ENCODE peak calls at places on chromosomes 4 and X, in eight cellular contexts. P is activated CD8-positive, alpha-beta memory T cell treated with anti-CD3 and anti-CD28 coated beads for 48 hours; A is hepatocyte; O is C1 segment of cervical spinal cord; D is brain microvascular endothelial cell; T is HAP-1; I is astrocyte of the hippocampus; M is immature natural killer cell. N is an unnamed sample.

GRCh38 chrX:133493366-133493765 is 78.1 kb upstream of the GPC4 start:
- DNase-seq in P (no peak), M (no peak), O (no peak), T (no peak), D (no peak), I (no peak), A (no peak), N (no peak)

GRCh38 chrX:118208476-118208875 is 91.9 kb upstream of the KLHL13 start:
- DNase-seq in O (no peak), A (no peak), T (peak), I (no peak), D (no peak), M (no peak), P (no peak), N (no peak)

GRCh38 chrX:120262781-120263719 is 12.4 kb downstream of the ZBTB33 start:
- DNase-seq in D (no peak), O (no peak), M (no peak), P (no peak), I (peak), T (no peak), A (no peak), N (no peak)

GRCh38 chr4:54954656-54955388 is 170.6 kb downstream of the KDR start:
- DNase-seq in O (no peak), A (no peak), T (no peak), I (no peak), D (no peak), P (no peak), M (no peak), N (no peak)

GRCh38 chr4:39808231-39808749 is 110.4 kb downstream of the UBE2K start:
- DNase-seq in I (no peak), M (no peak), A (no peak), O (no peak), P (no peak), T (no peak), D (no peak), N (no peak)

GRCh38 chrX:153685751-153686676 is 1.7 kb upstream of the SLC6A8 start:
- DNase-seq in P (no peak), D (no peak), T (no peak), M (no peak), I (no peak), O (no peak), A (no peak), N (no peak)

GRCh38 chr4:16439003-16439402 is 212.7 kb upstream of the TAPT1 start:
- DNase-seq in I (peak), O (no peak), M (no peak), P (no peak), T (no peak), D (peak), A (no peak), N (peak)

GRCh38 chr4:9691221-9692065 is 90.0 kb upstream of the DRD5 start:
- DNase-seq in A (peak), T (peak), O (peak), M (peak), D (peak), P (peak), I (peak), N (peak)

GRCh38 chr4:145326491-145326890 is 146.1 kb upstream of the OTUD4 start:
- DNase-seq in D (no peak), O (no peak), M (no peak), T (no peak), I (no peak), A (no peak), P (no peak), N (no peak)

GRCh38 chrX:96756491-96756890 is 71.8 kb downstream of the DIAPH2 start:
- DNase-seq in I (no peak), A (no peak), O (no peak), T (no peak), M (no peak), P (no peak), D (no peak), N (no peak)

GRCh38 chrX:23870041-23870440 is 37.7 kb downstream of the APOO start:
- DNase-seq in I (no peak), D (no peak), O (no peak), M (no peak), T (no peak), P (no peak), A (no peak), N (no peak)

GRCh38 chrX:153488231-153488914 is 6.4 kb upstream of the BGN start:
- DNase-seq in M (no peak), A (peak), O (no peak), D (peak), P (no peak), T (no peak), I (peak), N (no peak)

GRCh38 chr4:54794033-54794432 is 136.3 kb downstream of the KIT start:
- DNase-seq in T (no peak), M (peak), A (no peak), O (no peak), P (no peak), I (no peak), D (no peak), N (no peak)

GRCh38 chr4:150264595-150265141 is 186.4 kb downstream of the DCLK2 start:
- DNase-seq in I (peak), M (no peak), D (no peak), O (no peak), T (no peak), A (no peak), P (no peak), N (no peak)

GRCh38 chr4:172709376-172709775 is 459.2 kb upstream of the GALNT7 start:
- DNase-seq in O (no peak), M (no peak), D (no peak), T (no peak), I (no peak), P (no peak), A (no peak), N (no peak)

GRCh38 chrX:40530471-40530870 is 50.3 kb upstream of the ATP6AP2 start:
- DNase-seq in I (no peak), T (no peak), M (no peak), D (no peak), O (no peak), P (no peak), A (no peak), N (no peak)

GRCh38 chr4:26248647-26249046 is 72.2 kb upstream of the RBPJ start:
- DNase-seq in M (no peak), P (no peak), T (no peak), A (no peak), I (peak), D (peak), O (no peak), N (peak)

GRCh38 chr4:74039065-74039763 is 725 bp upstream of the CXCL3 start:
- DNase-seq in O (no peak), D (peak), I (peak), M (no peak), P (no peak), T (no peak), A (no peak), N (no peak)

GRCh38 chr4:70759627-70760026 is 37.9 kb downstream of the RUFY3 start:
- DNase-seq in A (no peak), O (no peak), P (no peak), M (no peak), I (no peak), D (no peak), T (no peak), N (no peak)

GRCh38 chr4:168771251-168771650 is 238.8 kb downstream of the CBR4 start:
- DNase-seq in D (no peak), O (no peak), T (no peak), A (no peak), P (no peak), I (no peak), M (no peak), N (no peak)

GRCh38 chrX:112341598-112341997 is 259.0 kb upstream of the TRPC5 start:
- DNase-seq in A (no peak), M (no peak), I (no peak), T (no peak), P (no peak), D (no peak), O (no peak), N (peak)

GRCh38 chrX:8049827-8050226 is 121.2 kb downstream of the VCX2 start:
- DNase-seq in D (no peak), I (peak), P (no peak), M (no peak), A (no peak), O (no peak), T (no peak), N (no peak)

GRCh38 chrX:107542500-107542899 is 85.8 kb upstream of the PRPS1 start:
- DNase-seq in I (peak), P (no peak), M (no peak), O (no peak), T (peak), A (peak), D (peak), N (no peak)

GRCh38 chrX:71532078-71532752 is 689 bp upstream of the OGT start:
- DNase-seq in A (peak), P (no peak), I (peak), O (no peak), M (peak), T (peak), D (peak), N (peak)

GRCh38 chr4:149264093-149264733 is 551.4 kb downstream of the IQCM start:
- DNase-seq in I (peak), A (peak), T (peak), O (no peak), M (no peak), P (no peak), D (peak), N (no peak)